ENCODE peak calls at places on chromosomes 4 and X, in four cellular contexts. R is fibroblast of mammary gland; N is A172; H is stimulated activated CD8-positive, alpha-beta memory T cell treated with anti-CD3 and anti-CD28 coated beads, Interleukin-12 subunit alpha, Interleukin-12 subunit beta, amount 100 ng/mL, for 4 hours. G is an unnamed sample.

GRCh38 chrX:120406638-120407037 is 44.7 kb downstream of the ATP1B4 start:
- DNase-seq in R (no peak), N (no peak), H (no peak), G (no peak)

GRCh38 chr4:978957-979701 is 5.8 kb upstream of the DGKQ start:
- DNase-seq in N (peak), H (no peak), R (peak), G (no peak)

GRCh38 chr4:95431678-95432077 is 117.1 kb downstream of the UNC5C start:
- DNase-seq in N (peak), H (no peak), R (no peak), G (no peak)

GRCh38 chr4:83010522-83011318 is at the start of gene LIN54:
- DNase-seq in H (peak), R (peak), N (peak), G (peak)

GRCh38 chrX:35289952-35290351 is 347.4 kb downstream of the FAM47B start:
- DNase-seq in R (no peak), H (no peak), N (no peak), G (no peak)

GRCh38 chr4:167890226-167890625 is 202.1 kb upstream of the ANXA10 start:
- DNase-seq in N (no peak), R (peak), H (no peak), G (no peak)

GRCh38 chrX:6291444-6291843 is 62.8 kb upstream of the NLGN4X start:
- DNase-seq in N (no peak), H (no peak), R (no peak), G (no peak)

GRCh38 chr4:143531368-143531767 is 17.9 kb downstream of the SMARCA5 start:
- DNase-seq in R (peak), H (no peak), N (no peak), G (no peak)

GRCh38 chr4:129839687-129840086 is 743.7 kb downstream of the C4orf33 start:
- DNase-seq in R (peak), H (no peak), N (no peak), G (peak)

GRCh38 chr4:1408418-1408817 is 2.2 kb upstream of the NKX1-1 start:
- DNase-seq in H (no peak), R (no peak), N (no peak), G (no peak)

GRCh38 chr4:5186584-5187170 is 135.4 kb downstream of the STK32B start:
- DNase-seq in R (no peak), H (no peak), N (no peak), G (no peak)

GRCh38 chr4:26206339-26206738 is 114.5 kb upstream of the RBPJ start:
- DNase-seq in H (no peak), N (no peak), R (peak), G (peak)

GRCh38 chr4:2390146-2390545 is 28.3 kb downstream of the ZFYVE28 start:
- DNase-seq in N (peak), R (no peak), H (no peak), G (no peak)

GRCh38 chr4:866068-866760 is 40.3 kb upstream of the CPLX1 start:
- DNase-seq in N (no peak), R (no peak), H (no peak), G (no peak)

GRCh38 chr4:75708218-75708691 is 16.1 kb upstream of the USO1 start:
- DNase-seq in H (peak), R (no peak), N (no peak), G (no peak)

GRCh38 chr4:24880171-24880570 is 32.7 kb downstream of the CCDC149 start:
- DNase-seq in R (peak), N (no peak), H (no peak), G (no peak)

GRCh38 chrX:91434351-91435168 is at the start of gene PABPC5:
- DNase-seq in N (no peak), H (no peak), R (peak), G (peak)

GRCh38 chr4:10273030-10273429 is 156.4 kb upstream of the WDR1 start:
- DNase-seq in N (no peak), H (no peak), R (peak), G (no peak)

GRCh38 chr4:143473334-143474126 is 40.0 kb upstream of the SMARCA5 start:
- DNase-seq in N (no peak), R (no peak), H (no peak), G (no peak)

G was measured in fibroblast of lung.